ENCODE peak calls at places on chromosome 21, in nine cellular contexts. M is effector CD4-positive, alpha-beta T cell; S is activated CD4-positive, alpha-beta memory T cell treated with anti-CD3 and anti-CD28 coated beads for 36 hours; L is EL; D is GM18507; Y is D341Med; Q is non-pigmented ciliary epithelial cell; H is Caki2; W is RCC 7860. K is an unnamed sample.

GRCh38 chr21:36551731-36552457 is 72.0 kb upstream of the CLDN14 start:
- DNase-seq in M (no peak), S (no peak), L (peak), D (no peak), Y (no peak), Q (peak), H (no peak), W (no peak), K (no peak)

GRCh38 chr21:32693581-32693980 is 34.2 kb downstream of the SYNJ1 start:
- DNase-seq in M (no peak), S (no peak), L (no peak), D (no peak), Y (no peak), Q (no peak), H (no peak), W (no peak), K (no peak)

GRCh38 chr21:34333150-34333739 is 30.6 kb upstream of the KCNE2 start:
- DNase-seq in M (no peak), S (no peak), L (peak), D (no peak), Y (no peak), Q (peak), H (no peak), W (no peak), K (no peak)

GRCh38 chr21:38303300-38303699 is 46.5 kb downstream of the KCNJ15 start:
- DNase-seq in M (no peak), S (no peak), L (peak), D (no peak), Y (no peak), Q (no peak), H (peak), W (peak), K (no peak)

GRCh38 chr21:25297117-25297516 is 310.2 kb downstream of the MRPL39 start:
- DNase-seq in M (no peak), S (no peak), L (no peak), D (no peak), Y (no peak), Q (no peak), H (no peak), W (no peak), K (no peak)

GRCh38 chr21:34107606-34108005 is 34.2 kb downstream of the MRPS6 start:
- DNase-seq in M (no peak), S (no peak), L (no peak), D (no peak), Y (no peak), Q (no peak), H (no peak), W (no peak), K (no peak)

GRCh38 chr21:33197546-33197945 is 32.2 kb upstream of the IFNAR2 start:
- DNase-seq in M (no peak), S (no peak), L (no peak), D (no peak), Y (no peak), Q (no peak), H (no peak), W (no peak), K (no peak)

GRCh38 chr21:45827881-45828579 is 153.5 kb upstream of the COL6A1 start:
- DNase-seq in M (no peak), S (no peak), L (no peak), D (no peak), Y (no peak), Q (no peak), H (no peak), W (no peak), K (no peak)

GRCh38 chr21:41876396-41876795 is 2.7 kb downstream of the PRDM15 start:
- DNase-seq in M (no peak), S (no peak), L (no peak), D (no peak), Y (no peak), Q (no peak), H (no peak), W (no peak), K (no peak)

GRCh38 chr21:46492851-46493250 is 34.2 kb downstream of the DIP2A start:
- DNase-seq in M (no peak), S (no peak), L (no peak), D (no peak), Y (no peak), Q (no peak), H (no peak), W (no peak), K (no peak)

GRCh38 chr21:26085100-26085499 is 85.5 kb downstream of the APP start:
- DNase-seq in M (no peak), S (no peak), L (no peak), D (no peak), Y (no peak), Q (no peak), H (no peak), W (no peak), K (no peak)

GRCh38 chr21:26965567-26966359 is 1.1 kb downstream of the ADAMTS5 start:
- DNase-seq in M (no peak), S (no peak), L (peak), D (no peak), Y (peak), Q (no peak), H (no peak), W (no peak), K (peak)

GRCh38 chr21:35048706-35049617 is at the start of gene RUNX1:
- DNase-seq in M (peak), S (peak), L (peak), D (peak), Y (no peak), Q (peak), H (peak), W (peak), K (peak)

GRCh38 chr21:35575280-35575915 is 484.9 kb downstream of the SETD4 start:
- DNase-seq in M (no peak), S (no peak), L (peak), D (no peak), Y (no peak), Q (peak), H (peak), W (peak), K (no peak)

GRCh38 chr21:45004059-45004422 is 64.2 kb downstream of the SLX9 start:
- DNase-seq in M (no peak), S (no peak), L (no peak), D (no peak), Y (no peak), Q (no peak), H (no peak), W (no peak), K (peak)

GRCh38 chr21:37166733-37167132 is 93.7 kb downstream of the TTC3 start:
- DNase-seq in M (no peak), S (no peak), L (peak), D (no peak), Y (no peak), Q (no peak), H (peak), W (peak), K (no peak)

GRCh38 chr21:31564439-31564838 is 95.1 kb upstream of the SOD1 start:
- DNase-seq in M (no peak), S (no peak), L (peak), D (no peak), Y (no peak), Q (peak), H (peak), W (no peak), K (no peak)

GRCh38 chr21:44010429-44010828 is 1.7 kb upstream of the TRAPPC10 start:
- DNase-seq in M (no peak), S (no peak), L (no peak), D (no peak), Y (no peak), Q (no peak), H (no peak), W (no peak), K (no peak)

GRCh38 chr21:41207401-41208388 is 39.7 kb downstream of the BACE2 start:
- DNase-seq in M (no peak), S (no peak), L (peak), D (no peak), Y (no peak), Q (peak), H (peak), W (peak), K (peak)

GRCh38 chr21:21921410-21922232 is 923.4 kb downstream of the NCAM2 start:
- DNase-seq in M (no peak), S (no peak), L (peak), D (no peak), Y (peak), Q (no peak), H (peak), W (no peak), K (no peak)

GRCh38 chr21:32698971-32699693 is 28.7 kb downstream of the SYNJ1 start:
- DNase-seq in M (no peak), S (no peak), L (no peak), D (no peak), Y (no peak), Q (no peak), H (no peak), W (no peak), K (peak)

GRCh38 chr21:41970751-41971653 is 17.2 kb upstream of the C2CD2 start:
- DNase-seq in M (no peak), S (no peak), L (no peak), D (no peak), Y (no peak), Q (no peak), H (no peak), W (no peak), K (no peak)

GRCh38 chr21:25565272-25566199 is 41.7 kb downstream of the MRPL39 start:
- DNase-seq in M (no peak), S (no peak), L (no peak), D (no peak), Y (no peak), Q (no peak), H (no peak), W (no peak), K (no peak)

K was measured in mucosa of descending colon.